ENCODE peak calls at places on chromosomes 3 and 15, in eight cellular contexts. One of them, this sample, is unnamed.

GRCh38 chr15:28992996-28993719 is 107.4 kb downstream of the APBA2 start:
- DNase-seq in naive thymus-derived CD8-positive, alpha-beta T cell: no peak
- DNase-seq in RWPE1: no peak
- DNase-seq in heart right ventricle: no peak
- DNase-seq in putamen: peak
- DNase-seq in NCI-H345: no peak
- DNase-seq in erythroblast: no peak
- DNase-seq in caudate nucleus: no peak
- DNase-seq in this sample: no peak

GRCh38 chr3:24249523-24249922 is 245.1 kb downstream of the THRB start:
- DNase-seq in naive thymus-derived CD8-positive, alpha-beta T cell: no peak
- DNase-seq in RWPE1: no peak
- DNase-seq in heart right ventricle: no peak
- DNase-seq in putamen: no peak
- DNase-seq in NCI-H345: no peak
- DNase-seq in erythroblast: no peak
- DNase-seq in caudate nucleus: no peak
- DNase-seq in this sample: no peak

GRCh38 chr3:8488436-8488835 is 13.2 kb upstream of the LMCD1 start:
- DNase-seq in naive thymus-derived CD8-positive, alpha-beta T cell: no peak
- DNase-seq in RWPE1: no peak
- DNase-seq in heart right ventricle: no peak
- DNase-seq in putamen: no peak
- DNase-seq in NCI-H345: no peak
- DNase-seq in erythroblast: no peak
- DNase-seq in caudate nucleus: no peak
- DNase-seq in this sample: peak

GRCh38 chr3:100089802-100090668 is 24.3 kb downstream of the FILIP1L start:
- DNase-seq in naive thymus-derived CD8-positive, alpha-beta T cell: no peak
- DNase-seq in RWPE1: peak
- DNase-seq in heart right ventricle: no peak
- DNase-seq in putamen: peak
- DNase-seq in NCI-H345: no peak
- DNase-seq in erythroblast: peak
- DNase-seq in caudate nucleus: peak
- DNase-seq in this sample: peak

GRCh38 chr3:53842436-53843194 is 3.6 kb downstream of the CHDH start:
- DNase-seq in naive thymus-derived CD8-positive, alpha-beta T cell: no peak
- DNase-seq in RWPE1: no peak
- DNase-seq in heart right ventricle: no peak
- DNase-seq in putamen: peak
- DNase-seq in NCI-H345: peak
- DNase-seq in erythroblast: no peak
- DNase-seq in caudate nucleus: peak
- DNase-seq in this sample: peak

GRCh38 chr3:23644741-23645140 is 161.0 kb upstream of the UBE2E1 start:
- DNase-seq in naive thymus-derived CD8-positive, alpha-beta T cell: no peak
- DNase-seq in RWPE1: peak
- DNase-seq in heart right ventricle: no peak
- DNase-seq in putamen: peak
- DNase-seq in NCI-H345: no peak
- DNase-seq in erythroblast: no peak
- DNase-seq in caudate nucleus: no peak
- DNase-seq in this sample: no peak

GRCh38 chr3:193780810-193781472 is 187.9 kb downstream of the OPA1 start:
- DNase-seq in naive thymus-derived CD8-positive, alpha-beta T cell: no peak
- DNase-seq in RWPE1: peak
- DNase-seq in heart right ventricle: peak
- DNase-seq in putamen: peak
- DNase-seq in NCI-H345: peak
- DNase-seq in erythroblast: peak
- DNase-seq in caudate nucleus: peak
- DNase-seq in this sample: peak

GRCh38 chr3:171967137-171967783 is 72.1 kb upstream of the FNDC3B start:
- DNase-seq in naive thymus-derived CD8-positive, alpha-beta T cell: no peak
- DNase-seq in RWPE1: peak
- DNase-seq in heart right ventricle: no peak
- DNase-seq in putamen: no peak
- DNase-seq in NCI-H345: no peak
- DNase-seq in erythroblast: peak
- DNase-seq in caudate nucleus: no peak
- DNase-seq in this sample: peak

GRCh38 chr15:34606545-34606944 is 23.1 kb upstream of the GOLGA8B start:
- DNase-seq in naive thymus-derived CD8-positive, alpha-beta T cell: no peak
- DNase-seq in RWPE1: no peak
- DNase-seq in heart right ventricle: no peak
- DNase-seq in putamen: no peak
- DNase-seq in NCI-H345: no peak
- DNase-seq in erythroblast: no peak
- DNase-seq in caudate nucleus: no peak
- DNase-seq in this sample: no peak

GRCh38 chr3:144028798-144029411 is 57.3 kb downstream of the DIPK2A start:
- DNase-seq in naive thymus-derived CD8-positive, alpha-beta T cell: no peak
- DNase-seq in RWPE1: no peak
- DNase-seq in heart right ventricle: no peak
- DNase-seq in putamen: no peak
- DNase-seq in NCI-H345: no peak
- DNase-seq in erythroblast: no peak
- DNase-seq in caudate nucleus: no peak
- DNase-seq in this sample: no peak

GRCh38 chr15:71411538-71412482 is 296.5 kb downstream of the THSD4 start:
- DNase-seq in naive thymus-derived CD8-positive, alpha-beta T cell: no peak
- DNase-seq in RWPE1: no peak
- DNase-seq in heart right ventricle: no peak
- DNase-seq in putamen: peak
- DNase-seq in NCI-H345: no peak
- DNase-seq in erythroblast: no peak
- DNase-seq in caudate nucleus: no peak
- DNase-seq in this sample: peak

GRCh38 chr15:40110866-40111550 is 2.3 kb upstream of the BMF start:
- DNase-seq in naive thymus-derived CD8-positive, alpha-beta T cell: no peak
- DNase-seq in RWPE1: no peak
- DNase-seq in heart right ventricle: no peak
- DNase-seq in putamen: no peak
- DNase-seq in NCI-H345: no peak
- DNase-seq in erythroblast: no peak
- DNase-seq in caudate nucleus: no peak
- DNase-seq in this sample: no peak

GRCh38 chr15:101489633-101490407 is at the start of gene PCSK6:
- DNase-seq in naive thymus-derived CD8-positive, alpha-beta T cell: no peak
- DNase-seq in RWPE1: peak
- DNase-seq in heart right ventricle: peak
- DNase-seq in putamen: no peak
- DNase-seq in NCI-H345: peak
- DNase-seq in erythroblast: peak
- DNase-seq in caudate nucleus: no peak
- DNase-seq in this sample: peak